ENCODE peak calls at places on chromosome 21, in seven cellular contexts. P is activated CD8-positive, alpha-beta memory T cell treated with anti-CD3 and anti-CD28 coated beads for 24 hours; B is stimulated activated CD8-positive, alpha-beta memory T cell treated with anti-CD3 and anti-CD28 coated beads, Interleukin-7, amount 100 ng/mL, for 1 hour; Y is HT-29; E is endothelial cell; K is AG04450; A is progenitor cell of endocrine pancreas. F is an unnamed sample.

GRCh38 chr21:39714331-39714730 is 30.7 kb upstream of the IGSF5 start:
- DNase-seq in P (no peak), B (no peak), Y (no peak), E (no peak), K (no peak), A (no peak), F (no peak)

GRCh38 chr21:45845063-45845789 is 136.3 kb upstream of the COL6A1 start:
- DNase-seq in P (no peak), B (no peak), Y (no peak), E (no peak), K (no peak), A (no peak), F (no peak)

GRCh38 chr21:45427331-45428271 is 22.6 kb downstream of the COL18A1 start:
- DNase-seq in P (no peak), B (no peak), Y (peak), E (no peak), K (peak), A (no peak), F (peak)

GRCh38 chr21:34909492-34910292 is 139.4 kb downstream of the RUNX1 start:
- DNase-seq in P (peak), B (no peak), Y (no peak), E (no peak), K (no peak), A (no peak), F (no peak)

GRCh38 chr21:40507978-40508377 is 339.0 kb downstream of the DSCAM start:
- DNase-seq in P (no peak), B (no peak), Y (no peak), E (no peak), K (no peak), A (no peak), F (peak)

GRCh38 chr21:16534408-16535099 is 804.8 kb downstream of the USP25 start:
- DNase-seq in P (no peak), B (no peak), Y (no peak), E (no peak), K (no peak), A (no peak), F (no peak)

GRCh38 chr21:45405819-45406762 is 1.1 kb downstream of the COL18A1 start:
- DNase-seq in P (peak), B (no peak), Y (no peak), E (peak), K (no peak), A (no peak), F (peak)

GRCh38 chr21:28727809-28728208 is 264.9 kb downstream of the LTN1 start:
- DNase-seq in P (no peak), B (no peak), Y (no peak), E (no peak), K (no peak), A (no peak), F (no peak)

GRCh38 chr21:35005077-35005476 is 44.0 kb downstream of the RUNX1 start:
- DNase-seq in P (no peak), B (no peak), Y (no peak), E (no peak), K (no peak), A (no peak), F (no peak)